ENCODE peak calls at places on chromosomes 13 and 19, in four cellular contexts. M is glutamatergic neuron, I is GM13976, D is neural progenitor cell. P is an unnamed sample.

GRCh38 chr13:95355491-95355890 is 54.2 kb upstream of the ABCC4 start:
- DNase-seq in M (no peak), I (no peak), D (no peak), P (no peak)

GRCh38 chr19:7216373-7216902 is 77.8 kb downstream of the INSR start:
- DNase-seq in M (no peak), I (peak; percentile 79), D (no peak), P (no peak)

GRCh38 chr13:20149762-20150161 is 11.1 kb downstream of the GJA3 start:
- DNase-seq in M (no peak), I (no peak), D (no peak), P (no peak)

GRCh38 chr13:51032831-51033230 is 78.2 kb downstream of the C13orf42 start:
- DNase-seq in M (no peak), I (no peak), D (no peak), P (no peak)

GRCh38 chr13:35771898-35772297 is 295.4 kb upstream of the MAB21L1 start:
- DNase-seq in M (no peak), I (no peak), D (peak; percentile 39), P (no peak)

GRCh38 chr19:49125025-49125731 is 5.8 kb downstream of the PPFIA3 start:
- DNase-seq in M (peak; percentile 66), I (no peak), D (peak; percentile 45), P (peak; percentile 33)

GRCh38 chr13:113951246-113951999 is 22.5 kb downstream of the C13orf46 start:
- DNase-seq in M (peak; percentile 64), I (peak; percentile 90), D (peak; percentile 70), P (peak; percentile 74)

GRCh38 chr19:5864725-5865486 is 5.4 kb downstream of the FUT5 start:
- DNase-seq in M (no peak), I (no peak), D (no peak), P (no peak)

GRCh38 chr19:33683881-33684549 is 62.3 kb downstream of the CHST8 start:
- DNase-seq in M (peak; percentile 60), I (no peak), D (peak; percentile 94), P (peak; percentile 91)

GRCh38 chr13:44951184-44951583 is 38.1 kb downstream of the NUFIP1 start:
- DNase-seq in M (no peak), I (no peak), D (no peak), P (no peak)

GRCh38 chr19:1860133-1860775 is 3.1 kb downstream of the KLF16 start:
- DNase-seq in M (peak; percentile 67), I (no peak), D (peak; percentile 86), P (peak; percentile 75)

GRCh38 chr13:98889419-98890079 is 88.3 kb downstream of the DOCK9 start:
- DNase-seq in M (no peak), I (no peak), D (no peak), P (no peak)

GRCh38 chr13:48977973-48978372 is 2.3 kb downstream of the FNDC3A start:
- DNase-seq in M (no peak), I (no peak), D (no peak), P (no peak)

GRCh38 chr13:98992355-98992754 is 14.5 kb upstream of the DOCK9 start:
- DNase-seq in M (no peak), I (no peak), D (no peak), P (no peak)

GRCh38 chr13:79796116-79796515 is 315.2 kb downstream of the NDFIP2 start:
- DNase-seq in M (peak; percentile 31), I (no peak), D (no peak), P (no peak)

GRCh38 chr19:8504171-8504570 is 1.7 kb upstream of the PRAM1 start:
- DNase-seq in M (no peak), I (peak; percentile 72), D (no peak), P (no peak)

GRCh38 chr13:66951426-66951825 is 278.7 kb downstream of the PCDH9 start:
- DNase-seq in M (no peak), I (no peak), D (no peak), P (no peak)

GRCh38 chr19:38900220-38900629 is 456 bp downstream of the NFKBIB start:
- DNase-seq in M (no peak), I (no peak), D (no peak), P (no peak)

GRCh38 chr13:42893346-42893745 is 98.7 kb downstream of the EPSTI1 start:
- DNase-seq in M (no peak), I (no peak), D (no peak), P (no peak)

GRCh38 chr13:97224544-97225324 is 2.6 kb downstream of the MBNL2 start:
- DNase-seq in M (peak; percentile 36), I (no peak), D (no peak), P (no peak)

GRCh38 chr13:19959141-19959830 is 759 bp downstream of the ZMYM2 start:
- DNase-seq in M (peak; percentile 75), I (peak; percentile 60), D (peak; percentile 81), P (peak; percentile 58)

GRCh38 chr13:36344173-36344572 is 2.0 kb downstream of the SPART start:
- DNase-seq in M (no peak), I (no peak), D (no peak), P (no peak)

GRCh38 chr19:1019980-1020867 is 699 bp downstream of the TMEM259 start:
- DNase-seq in M (no peak), I (no peak), D (peak; percentile 43), P (peak; percentile 50)

GRCh38 chr19:12802267-12803106 is 618 bp downstream of the THSD8 start:
- DNase-seq in M (no peak), I (no peak), D (no peak), P (no peak)

GRCh38 chr19:31313291-31314030 is 35.8 kb downstream of the TSHZ3 start:
- DNase-seq in M (no peak), I (no peak), D (no peak), P (no peak)

GRCh38 chr19:31315621-31316011 is 33.6 kb downstream of the TSHZ3 start:
- DNase-seq in M (no peak), I (no peak), D (no peak), P (no peak)

GRCh38 chr19:31316201-31316951 is 32.9 kb downstream of the TSHZ3 start:
- DNase-seq in M (no peak), I (no peak), D (peak; percentile 84), P (no peak)

GRCh38 chr19:31314156-31314555 is 35.1 kb downstream of the TSHZ3 start:
- DNase-seq in M (no peak), I (no peak), D (no peak), P (no peak)

DNA sequence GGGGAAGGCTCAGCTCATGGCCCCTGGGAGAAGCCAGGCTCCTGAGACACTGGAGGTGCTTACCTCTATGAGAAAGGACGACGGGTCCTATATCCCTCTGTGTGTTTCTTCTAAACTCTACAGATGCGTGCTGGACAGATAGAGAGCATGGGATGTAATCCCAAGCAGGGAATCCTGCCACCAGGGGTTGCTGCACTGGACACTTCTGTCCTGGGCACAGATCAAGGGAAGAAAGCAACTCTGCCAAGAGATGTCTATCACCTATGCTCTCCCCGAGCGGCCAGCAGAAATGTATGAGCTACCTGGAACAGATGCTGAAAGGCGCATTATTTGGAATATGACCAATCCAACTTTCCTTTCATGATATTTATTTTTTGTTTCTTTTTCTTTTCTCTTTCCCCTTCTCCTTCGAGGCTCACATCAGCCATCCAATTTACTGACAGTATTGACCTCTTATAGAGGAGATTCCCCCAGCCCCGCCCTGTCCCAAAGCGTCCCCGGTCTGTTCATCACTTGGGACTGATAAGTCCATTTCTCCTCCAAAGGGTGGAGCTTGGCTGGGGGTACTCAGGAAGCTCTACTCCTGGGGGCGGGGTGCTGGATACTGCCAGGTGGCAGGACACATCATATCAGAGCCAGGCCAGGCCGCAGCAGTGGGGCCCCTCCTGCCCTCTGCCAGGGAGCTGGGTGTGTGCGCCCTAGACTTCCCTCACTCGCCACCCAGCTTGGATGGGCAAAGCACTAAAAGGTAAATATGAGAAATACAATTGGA is 34.2 kb downstream of the TSHZ3 start:
- DNase-seq in M (no peak), I (no peak), D (peak; percentile 56), P (no peak)
- TF ChIP-seq CTCF in M (peak; percentile 21), I (no peak), D (peak; percentile 53), P (peak; percentile 19)

DNA sequence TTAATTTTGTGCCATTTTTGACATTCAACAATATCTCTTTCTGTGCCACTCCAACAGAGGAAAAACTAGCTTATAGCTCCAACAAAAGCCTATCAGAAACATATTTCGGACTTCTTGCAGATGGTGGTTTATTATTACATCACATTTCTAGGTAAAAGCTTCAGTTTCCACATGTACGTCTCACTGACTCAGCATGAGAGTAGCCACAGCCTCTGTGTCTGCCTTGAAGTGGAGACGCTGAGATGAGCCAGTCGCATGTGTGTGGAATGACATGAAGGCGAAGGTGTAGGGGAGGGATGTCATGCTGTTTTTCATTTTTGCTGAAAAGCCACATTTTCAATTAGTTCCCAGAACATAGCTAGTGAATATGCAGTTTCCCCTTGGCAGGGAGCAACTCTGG is 598.6 kb downstream of the EFNB2 start:
- DNase-seq in M (no peak), I (no peak), D (no peak), P (no peak)
- TF ChIP-seq CTCF in M (no peak), I (no peak), D (no peak), P (no peak)

DNA sequence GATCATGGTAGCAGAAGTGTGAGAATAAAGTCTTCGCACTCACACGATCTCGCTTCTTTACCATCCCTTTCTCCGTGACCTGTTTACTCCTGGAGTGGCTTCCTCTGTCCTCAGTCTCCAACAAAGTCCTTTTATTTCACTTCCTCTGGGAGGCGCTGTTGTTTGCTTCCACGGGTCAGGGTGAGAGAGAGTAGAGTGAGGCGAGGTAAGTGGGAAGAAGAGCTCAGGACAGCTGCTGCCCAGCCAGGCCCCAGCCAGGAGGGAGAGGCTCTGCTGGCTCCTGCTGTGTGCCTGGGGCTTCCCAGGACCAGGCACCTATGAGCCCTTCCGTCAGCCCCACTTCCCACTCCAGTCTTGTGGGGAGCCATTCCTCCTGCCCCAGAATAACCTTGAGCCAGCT is 242.1 kb downstream of the FGF9 start:
- DNase-seq in M (peak; percentile 61), I (peak; percentile 54), D (peak; percentile 68), P (peak; percentile 18)
- TF ChIP-seq CTCF in M (peak; percentile 59), I (no peak), D (peak; percentile 71), P (peak; percentile 44)

GRCh38 chr19:52190679-52191293 is 934 bp downstream of the PPP2R1A start:
- DNase-seq in M (peak; percentile 43), I (no peak), D (peak; percentile 38), P (peak; percentile 25)

GRCh38 chr19:52188822-52189744 is 769 bp upstream of the PPP2R1A start:
- DNase-seq in M (peak; percentile 96), I (no peak), D (no peak), P (peak; percentile 57)

GRCh38 chr19:52191374-52191773 is 1.5 kb downstream of the PPP2R1A start:
- DNase-seq in M (no peak), I (no peak), D (no peak), P (no peak)

GRCh38 chr19:52191951-52192350 is 2.1 kb downstream of the PPP2R1A start:
- DNase-seq in M (no peak), I (no peak), D (no peak), P (no peak)

GRCh38 chr19:52189745-52190678 is at the start of gene PPP2R1A:
- DNase-seq in M (peak; percentile 95), I (peak; percentile 95), D (peak; percentile 100), P (peak; percentile 97)
- TF ChIP-seq CTCF in M (no peak), I (no peak), D (no peak), P (no peak)

GRCh38 chr19:47421844-47422395 is 2.6 kb upstream of the MEIS3 start:
- DNase-seq in M (peak; percentile 79), I (no peak), D (peak; percentile 84), P (peak; percentile 85)
- TF ChIP-seq CTCF in M (no peak), I (no peak), D (no peak), P (no peak)

P was measured in nephron progenitor cell.